ENCODE peak calls at places on chromosomes 11 and 22, in four cellular contexts. S is GM12878, F is IMR-90, W is A549. G is an unnamed sample.

GRCh38 chr22:50220603-50221409 is 20.0 kb downstream of the SELENOO start:
- DNase-seq in W (no peak), F (no peak), S (no peak), G (no peak)

GRCh38 chr11:937853-938261 is 12.2 kb downstream of the AP2A2 start:
- DNase-seq in S (no peak), F (no peak), W (no peak), G (peak; percentile 36)

GRCh38 chr22:27133951-27134664 is 476.7 kb downstream of the MIAT start:
- DNase-seq in S (no peak), W (peak; percentile 71), F (peak; percentile 86), G (peak; percentile 47)

GRCh38 chr11:111097191-111097590 is 148.3 kb upstream of the POU2AF2 start:
- DNase-seq in S (no peak), W (no peak), F (peak; percentile 62), G (no peak)

GRCh38 chr11:123055132-123055924 is 6.6 kb downstream of the HSPA8 start:
- DNase-seq in S (no peak), F (no peak), W (no peak), G (no peak)

GRCh38 chr11:69157156-69157821 is 1.6 kb downstream of the SMIM38 start:
- DNase-seq in F (peak; percentile 77), W (no peak), S (no peak), G (peak; percentile 32)

GRCh38 chr11:117550466-117550865 is 222.8 kb downstream of the CEP164 start:
- DNase-seq in F (no peak), S (no peak), W (no peak), G (no peak)

GRCh38 chr11:104898685-104899013 is 389 bp upstream of the CASP12 start:
- DNase-seq in W (no peak), F (no peak), S (no peak), G (no peak)

GRCh38 chr11:14253437-14253836 is 105.5 kb downstream of the RRAS2 start:
- DNase-seq in S (no peak), W (no peak), F (no peak), G (no peak)

GRCh38 chr11:8719260-8720190 is 36.9 kb downstream of the RPL27A start:
- DNase-seq in F (peak; percentile 96), S (no peak), W (peak; percentile 80), G (no peak)

GRCh38 chr11:9137293-9138132 is 46.1 kb upstream of the SCUBE2 start:
- DNase-seq in W (peak; percentile 68), S (peak; percentile 27), F (peak; percentile 69), G (peak; percentile 78)

GRCh38 chr11:85922367-85922766 is 67.2 kb downstream of the CCDC83 start:
- DNase-seq in F (no peak), S (peak; percentile 39), W (no peak), G (no peak)

GRCh38 chr11:85752890-85753581 is 57.9 kb downstream of the SYTL2 start:
- DNase-seq in S (no peak), F (no peak), W (no peak), G (no peak)

GRCh38 chr11:134882141-134882540 is 470.1 kb upstream of the B3GAT1 start:
- DNase-seq in W (no peak), F (no peak), S (no peak), G (no peak)

GRCh38 chr22:22616636-22617035 is 27.8 kb upstream of the GGTLC2 start:
- DNase-seq in S (peak; percentile 61), W (peak; percentile 7), F (no peak), G (peak; percentile 40)

GRCh38 chr11:17991799-17992433 is 20.9 kb downstream of the SERGEF start:
- DNase-seq in W (peak; percentile 65), S (no peak), F (peak; percentile 70), G (peak; percentile 64)

GRCh38 chr22:46129390-46130041 is 20.8 kb upstream of the PPARA start:
- DNase-seq in F (no peak), W (no peak), S (no peak), G (no peak)

GRCh38 chr11:104897891-104898684 is at the start of gene CASP12:
- DNase-seq in F (peak; percentile 32), W (no peak), S (no peak), G (no peak)

GRCh38 chr11:24163146-24163545 is 333.7 kb upstream of the LUZP2 start:
- DNase-seq in W (no peak), F (peak; percentile 15), S (no peak), G (no peak)

GRCh38 chr22:29080061-29080975 is 7.5 kb downstream of the KREMEN1 start:
- DNase-seq in W (no peak), S (no peak), F (no peak), G (no peak)
- TF ChIP-seq ELK1 in W (no peak), S (no peak), F (no peak), G (no peak)

DNA sequence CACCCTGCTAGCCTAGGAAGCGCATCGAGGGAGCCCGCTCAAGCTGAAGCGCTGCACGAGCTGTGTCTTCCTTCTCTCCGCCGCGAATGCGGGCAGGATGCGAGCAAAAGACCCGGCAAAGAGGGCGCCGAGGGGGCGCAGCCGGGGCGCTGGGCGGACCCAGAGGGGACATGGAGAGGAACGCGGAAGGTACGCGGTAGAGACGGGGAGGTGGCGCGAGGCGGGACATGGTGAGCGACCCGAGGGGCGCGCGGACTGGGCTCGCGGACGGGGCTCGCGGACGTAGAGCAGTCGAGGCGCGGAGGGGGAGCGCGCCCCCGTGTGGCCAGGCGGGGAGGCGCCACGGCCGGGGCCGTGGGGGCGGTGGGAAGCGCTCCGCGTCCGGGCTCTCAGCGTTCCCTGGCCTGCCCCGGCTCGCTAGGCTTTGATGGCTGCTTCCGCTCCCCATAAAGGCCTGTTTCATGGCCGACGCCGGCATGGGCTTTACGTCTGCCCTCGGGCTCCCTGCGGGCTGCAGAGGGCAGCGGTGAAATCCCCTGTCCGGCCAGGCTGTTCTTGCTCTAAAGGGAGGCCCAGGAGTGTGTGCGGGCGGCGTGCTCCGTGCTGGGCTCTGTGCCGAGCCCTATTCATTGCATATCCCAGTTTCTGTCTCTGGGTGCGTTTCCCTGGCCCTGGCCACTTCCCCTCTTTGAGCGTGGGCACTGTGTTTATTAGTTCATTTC is 31.2 kb upstream of the TRIM29 start:
- DNase-seq in F (peak; percentile 45), S (no peak), W (peak; percentile 60), G (peak; percentile 90)
- TF ChIP-seq ELK1 in F (no peak), S (no peak), W (no peak), G (peak; percentile 41)

DNA sequence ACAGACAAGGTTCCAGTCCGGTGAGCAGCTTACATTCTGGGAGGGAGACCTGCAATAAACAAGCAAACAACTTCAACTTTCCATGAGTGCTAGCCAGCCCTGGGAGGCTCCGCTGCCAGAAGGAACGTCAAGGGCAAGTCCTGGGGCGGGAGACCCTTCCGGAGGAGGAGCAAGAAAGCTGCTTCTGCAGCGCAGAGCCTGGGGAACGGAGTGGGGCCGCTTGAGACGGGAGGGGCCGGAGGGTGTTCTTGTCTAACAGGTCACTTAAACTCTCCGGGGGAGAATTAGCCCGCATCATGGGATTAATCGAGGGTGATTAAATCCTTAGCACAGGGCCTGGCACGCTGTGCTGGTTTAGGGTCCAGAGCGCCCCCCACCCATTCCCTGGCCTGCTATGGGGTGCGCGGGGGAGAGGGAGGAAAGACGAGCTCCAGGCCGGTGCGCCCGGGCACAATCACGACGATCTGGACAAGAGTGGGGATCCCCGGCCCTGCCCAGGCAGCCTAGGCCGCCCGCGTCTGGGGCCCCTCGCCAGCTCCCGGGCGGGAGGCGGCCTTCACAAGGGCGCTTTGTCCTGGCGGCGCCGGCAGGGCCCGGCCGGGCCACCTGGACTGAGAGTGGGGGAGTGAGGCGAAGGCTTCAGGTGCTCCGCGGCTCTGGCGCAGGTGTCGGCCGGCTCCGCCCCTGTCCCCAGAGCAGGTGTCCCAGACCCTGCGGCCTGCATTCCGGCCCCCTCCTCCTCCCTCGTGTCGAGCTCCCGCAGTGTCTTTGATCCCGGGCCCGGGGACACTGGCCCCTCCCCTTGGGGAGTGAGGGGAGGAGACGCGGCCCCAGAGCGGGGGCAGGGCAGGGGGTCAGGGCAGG is 663 bp upstream of the LARGE2 start:
- DNase-seq in S (no peak), F (no peak), W (no peak), G (no peak)
- TF ChIP-seq ELK1 in S (no peak), F (no peak), W (no peak), G (no peak)

DNA sequence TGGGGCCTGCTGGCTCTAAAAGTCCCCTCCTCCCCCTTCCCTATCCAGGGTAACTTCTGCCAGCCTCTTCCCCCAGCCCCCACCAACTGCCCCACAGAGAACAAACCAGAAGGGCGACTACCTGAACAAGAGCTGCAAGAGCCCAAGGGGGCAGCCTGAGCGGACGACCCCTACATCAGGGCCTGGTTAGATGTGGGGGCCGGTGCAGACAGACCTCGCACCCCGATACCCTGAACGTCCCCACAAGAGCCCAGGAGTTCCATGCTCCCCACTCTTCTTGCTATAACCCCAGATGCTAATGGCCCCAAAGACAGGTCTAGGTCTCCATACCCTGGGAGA is 20.7 kb downstream of the SUN2 start:
- DNase-seq in S (no peak), F (no peak), W (no peak), G (no peak)
- TF ChIP-seq ELK1 in S (no peak), F (no peak), W (no peak), G (no peak)

GRCh38 chr11:63961608-63962412 is 12.6 kb upstream of the COX8A start:
- DNase-seq in F (peak; percentile 31), S (no peak), W (no peak), G (peak; percentile 25)
- TF ChIP-seq ELK1 in F (no peak), S (no peak), W (no peak), G (no peak)

DNA sequence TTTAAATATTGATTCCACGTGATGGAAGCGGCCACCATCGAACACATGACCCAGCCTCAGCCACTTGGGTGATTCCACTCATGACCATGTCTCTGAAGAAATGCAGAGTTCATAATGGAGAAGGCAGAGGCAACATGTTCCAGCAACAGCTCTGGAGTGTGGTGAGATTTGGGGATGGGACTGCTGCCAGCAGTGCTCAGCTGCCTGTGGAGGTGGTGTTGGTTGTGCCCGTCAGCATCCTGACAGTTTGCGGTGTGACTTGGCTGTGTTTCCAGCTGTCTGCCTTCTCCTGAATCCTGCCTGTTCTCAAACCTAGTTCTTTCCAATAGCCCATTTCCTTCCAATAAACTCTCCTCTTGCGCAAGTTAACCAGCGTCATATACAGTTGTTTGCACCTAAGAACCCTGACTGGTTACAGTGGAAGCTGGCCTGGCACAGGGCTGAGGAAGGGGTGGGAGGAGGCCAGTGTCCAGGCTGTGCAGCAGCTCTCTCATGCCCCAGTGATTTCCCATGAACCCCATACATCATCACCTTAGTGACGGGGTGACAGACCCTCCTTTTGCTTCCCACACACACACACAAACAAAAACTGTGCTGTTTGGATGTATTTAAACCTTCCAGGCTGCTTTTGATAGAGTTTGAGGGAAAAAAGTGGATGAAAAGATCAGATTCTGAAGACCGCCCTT is 22.0 kb upstream of the OR8B8 start:
- DNase-seq in S (no peak), F (peak; percentile 2), W (no peak), G (no peak)
- TF ChIP-seq ELK1 in S (no peak), F (no peak), W (no peak), G (no peak)

GRCh38 chr11:66363187-66363601 is 8.4 kb downstream of the SLC29A2 start:
- DNase-seq in S (no peak), F (no peak), W (no peak), G (peak; percentile 7)
- TF ChIP-seq ELK1 in S (no peak), F (no peak), W (no peak), G (no peak)